ENCODE peak calls at places on chromosomes 5 and 9, in five cellular contexts. One of them, this sample, is unnamed.

GRCh38 chr5:90873033-90873517 is 314.5 kb downstream of the ADGRV1 start:
- DNase-seq in HCT116: no peak
- DNase-seq in stomach: peak
- DNase-seq in tibial nerve: no peak
- DNase-seq in IMR-90: no peak
- DNase-seq in this sample: no peak

GRCh38 chr5:35963381-35963843 is 25.0 kb upstream of the CAPSL start:
- DNase-seq in HCT116: no peak
- DNase-seq in stomach: no peak
- DNase-seq in tibial nerve: no peak
- DNase-seq in IMR-90: peak
- DNase-seq in this sample: no peak

GRCh38 chr9:104118916-104119315 is 24.8 kb downstream of the SMC2 start:
- DNase-seq in HCT116: no peak
- DNase-seq in stomach: no peak
- DNase-seq in tibial nerve: no peak
- DNase-seq in IMR-90: no peak
- DNase-seq in this sample: no peak

GRCh38 chr9:126128494-126129142 is 198.0 kb upstream of the MVB12B start:
- DNase-seq in HCT116: no peak
- DNase-seq in stomach: peak
- DNase-seq in tibial nerve: no peak
- DNase-seq in IMR-90: no peak
- DNase-seq in this sample: no peak

GRCh38 chr5:122996102-122996501 is 40.4 kb downstream of the PPIC start:
- DNase-seq in HCT116: no peak
- DNase-seq in stomach: no peak
- DNase-seq in tibial nerve: no peak
- DNase-seq in IMR-90: no peak
- DNase-seq in this sample: no peak

GRCh38 chr5:163910226-163910625 is 404.8 kb downstream of the MAT2B start:
- DNase-seq in HCT116: no peak
- DNase-seq in stomach: no peak
- DNase-seq in tibial nerve: no peak
- DNase-seq in IMR-90: peak
- DNase-seq in this sample: no peak

GRCh38 chr5:111227805-111228204 is 3.6 kb downstream of the CAMK4 start:
- DNase-seq in HCT116: no peak
- DNase-seq in stomach: no peak
- DNase-seq in tibial nerve: no peak
- DNase-seq in IMR-90: peak
- DNase-seq in this sample: no peak

GRCh38 chr5:90876366-90876765 is 317.8 kb downstream of the ADGRV1 start:
- DNase-seq in HCT116: no peak
- DNase-seq in stomach: no peak
- DNase-seq in tibial nerve: no peak
- DNase-seq in IMR-90: no peak
- DNase-seq in this sample: no peak

GRCh38 chr5:138981131-138981530 is 106.0 kb upstream of the LRRTM2 start:
- DNase-seq in HCT116: no peak
- DNase-seq in stomach: no peak
- DNase-seq in tibial nerve: no peak
- DNase-seq in IMR-90: peak
- DNase-seq in this sample: no peak

GRCh38 chr9:88530051-88530450 is 4.9 kb upstream of the NXNL2 start:
- DNase-seq in HCT116: no peak
- DNase-seq in stomach: no peak
- DNase-seq in tibial nerve: no peak
- DNase-seq in IMR-90: peak
- DNase-seq in this sample: no peak

GRCh38 chr9:120439147-120439546 is 140.8 kb downstream of the CDK5RAP2 start:
- DNase-seq in HCT116: no peak
- DNase-seq in stomach: no peak
- DNase-seq in tibial nerve: no peak
- DNase-seq in IMR-90: peak
- DNase-seq in this sample: no peak

GRCh38 chr5:32029291-32029690 is 144.8 kb downstream of the GOLPH3 start:
- DNase-seq in HCT116: no peak
- DNase-seq in stomach: no peak
- DNase-seq in tibial nerve: no peak
- DNase-seq in IMR-90: peak
- DNase-seq in this sample: no peak

GRCh38 chr9:135980926-135981630 is 19.9 kb upstream of the UBAC1 start:
- DNase-seq in HCT116: no peak
- DNase-seq in stomach: no peak
- DNase-seq in tibial nerve: no peak
- DNase-seq in IMR-90: no peak
- DNase-seq in this sample: no peak

GRCh38 chr5:151648988-151649387 is 37.7 kb downstream of the SPARC start:
- DNase-seq in HCT116: no peak
- DNase-seq in stomach: no peak
- DNase-seq in tibial nerve: no peak
- DNase-seq in IMR-90: no peak
- DNase-seq in this sample: no peak

GRCh38 chr5:170522211-170523128 is 18.6 kb downstream of the KCNIP1 start:
- DNase-seq in HCT116: no peak
- DNase-seq in stomach: no peak
- DNase-seq in tibial nerve: no peak
- DNase-seq in IMR-90: no peak
- DNase-seq in this sample: no peak

GRCh38 chr9:28037968-28038367 is 464.7 kb upstream of the C9orf72 start:
- DNase-seq in HCT116: no peak
- DNase-seq in stomach: no peak
- DNase-seq in tibial nerve: no peak
- DNase-seq in IMR-90: no peak
- DNase-seq in this sample: no peak

GRCh38 chr5:75890546-75890945 is 173.3 kb upstream of the POC5 start:
- DNase-seq in HCT116: no peak
- DNase-seq in stomach: no peak
- DNase-seq in tibial nerve: no peak
- DNase-seq in IMR-90: no peak
- DNase-seq in this sample: no peak

GRCh38 chr5:122942164-122942914 is 94.2 kb downstream of the PPIC start:
- DNase-seq in HCT116: no peak
- DNase-seq in stomach: no peak
- DNase-seq in tibial nerve: no peak
- DNase-seq in IMR-90: peak
- DNase-seq in this sample: no peak

GRCh38 chr5:125874717-125875116 is 548.5 kb upstream of the GRAMD2B start:
- DNase-seq in HCT116: no peak
- DNase-seq in stomach: no peak
- DNase-seq in tibial nerve: no peak
- DNase-seq in IMR-90: no peak
- DNase-seq in this sample: no peak

GRCh38 chr9:112555091-112555643 is 68.5 kb downstream of the KIAA1958 start:
- DNase-seq in HCT116: no peak
- DNase-seq in stomach: no peak
- DNase-seq in tibial nerve: no peak
- DNase-seq in IMR-90: no peak
- DNase-seq in this sample: no peak

GRCh38 chr5:53453898-53454837 is 26.3 kb upstream of the FST start:
- DNase-seq in HCT116: no peak
- DNase-seq in stomach: no peak
- DNase-seq in tibial nerve: no peak
- DNase-seq in IMR-90: no peak
- DNase-seq in this sample: no peak

GRCh38 chr9:134378901-134379338 is 52.7 kb downstream of the RXRA start:
- DNase-seq in HCT116: peak
- DNase-seq in stomach: peak
- DNase-seq in tibial nerve: no peak
- DNase-seq in IMR-90: peak
- DNase-seq in this sample: peak

DNA sequence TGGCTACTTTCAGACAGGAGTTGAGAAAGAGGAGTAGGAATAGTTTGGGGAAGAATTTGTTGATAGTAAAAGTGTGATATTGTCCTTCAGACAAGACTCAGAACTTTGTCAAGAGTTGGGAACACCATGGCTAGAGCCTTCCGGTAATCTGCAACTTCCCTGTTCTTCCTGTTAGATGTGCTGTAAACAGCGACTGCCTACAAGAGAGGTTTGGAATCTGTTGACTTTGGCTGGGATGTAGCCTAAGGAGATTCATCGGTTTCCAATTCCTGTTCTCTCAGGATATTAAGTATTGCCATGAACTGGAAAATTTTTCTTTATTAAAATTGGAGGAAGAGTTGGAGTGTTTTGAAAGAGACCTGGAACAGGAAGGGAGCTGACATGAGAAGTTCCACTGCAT is 43.9 kb downstream of the ARHGAP26 start:
- DNase-seq in HCT116: no peak
- DNase-seq in stomach: no peak
- DNase-seq in tibial nerve: peak
- DNase-seq in IMR-90: no peak
- DNase-seq in this sample: no peak
- H3K27ac ChIP-seq in HCT116: no peak
- H3K27ac ChIP-seq in stomach: no peak
- H3K27ac ChIP-seq in tibial nerve: peak
- H3K27ac ChIP-seq in IMR-90: no peak
- H3K27ac ChIP-seq in this sample: peak

GRCh38 chr5:157961176-157961575 is 102.2 kb upstream of the CLINT1 start:
- DNase-seq in HCT116: no peak
- DNase-seq in stomach: no peak
- DNase-seq in tibial nerve: no peak
- DNase-seq in IMR-90: no peak
- DNase-seq in this sample: no peak
- TF ChIP-seq POLR2A in HCT116: no peak
- TF ChIP-seq POLR2A in stomach: no peak
- TF ChIP-seq POLR2A in tibial nerve: no peak
- TF ChIP-seq POLR2A in IMR-90: no peak
- TF ChIP-seq POLR2A in this sample: no peak

GRCh38 chr9:137786511-137786920 is 91.1 kb upstream of the CACNA1B start:
- DNase-seq in HCT116: no peak
- DNase-seq in stomach: no peak
- DNase-seq in tibial nerve: no peak
- DNase-seq in IMR-90: peak
- DNase-seq in this sample: no peak

GRCh38 chr9:137785704-137786161 is 91.8 kb upstream of the CACNA1B start:
- DNase-seq in HCT116: no peak
- DNase-seq in stomach: peak
- DNase-seq in tibial nerve: no peak
- DNase-seq in IMR-90: peak
- DNase-seq in this sample: no peak

GRCh38 chr9:137788561-137789294 is 88.9 kb upstream of the CACNA1B start:
- DNase-seq in HCT116: no peak
- DNase-seq in stomach: peak
- DNase-seq in tibial nerve: no peak
- DNase-seq in IMR-90: no peak
- DNase-seq in this sample: no peak

GRCh38 chr9:137787786-137788505 is 89.6 kb upstream of the CACNA1B start:
- DNase-seq in HCT116: no peak
- DNase-seq in stomach: no peak
- DNase-seq in tibial nerve: no peak
- DNase-seq in IMR-90: no peak
- DNase-seq in this sample: no peak

DNA sequence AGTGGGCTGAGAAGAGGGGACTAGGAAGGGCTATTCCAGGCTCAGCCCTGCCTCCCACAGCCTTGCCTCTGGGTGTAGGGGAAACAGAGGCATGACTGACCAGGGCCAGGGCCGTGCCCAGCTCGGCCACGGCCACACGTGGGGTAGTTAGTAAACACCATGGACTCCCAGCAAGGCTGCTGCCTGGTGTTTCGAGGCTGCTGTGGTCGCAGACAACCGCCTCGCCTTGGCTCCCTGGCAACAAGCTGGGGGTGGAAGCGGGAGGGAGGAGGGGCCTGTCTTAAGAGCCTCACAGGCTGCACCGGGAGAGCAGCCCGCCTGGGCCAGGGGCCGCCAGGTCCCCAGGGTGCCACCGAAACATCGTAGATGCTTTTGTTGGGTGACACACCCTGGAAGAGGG is 90.2 kb upstream of the CACNA1B start:
- DNase-seq in HCT116: no peak
- DNase-seq in stomach: no peak
- DNase-seq in tibial nerve: no peak
- DNase-seq in IMR-90: no peak
- DNase-seq in this sample: no peak
- H3K27ac ChIP-seq in HCT116: no peak
- H3K27ac ChIP-seq in stomach: no peak
- H3K27ac ChIP-seq in tibial nerve: no peak
- H3K27ac ChIP-seq in IMR-90: no peak
- H3K27ac ChIP-seq in this sample: no peak

DNA sequence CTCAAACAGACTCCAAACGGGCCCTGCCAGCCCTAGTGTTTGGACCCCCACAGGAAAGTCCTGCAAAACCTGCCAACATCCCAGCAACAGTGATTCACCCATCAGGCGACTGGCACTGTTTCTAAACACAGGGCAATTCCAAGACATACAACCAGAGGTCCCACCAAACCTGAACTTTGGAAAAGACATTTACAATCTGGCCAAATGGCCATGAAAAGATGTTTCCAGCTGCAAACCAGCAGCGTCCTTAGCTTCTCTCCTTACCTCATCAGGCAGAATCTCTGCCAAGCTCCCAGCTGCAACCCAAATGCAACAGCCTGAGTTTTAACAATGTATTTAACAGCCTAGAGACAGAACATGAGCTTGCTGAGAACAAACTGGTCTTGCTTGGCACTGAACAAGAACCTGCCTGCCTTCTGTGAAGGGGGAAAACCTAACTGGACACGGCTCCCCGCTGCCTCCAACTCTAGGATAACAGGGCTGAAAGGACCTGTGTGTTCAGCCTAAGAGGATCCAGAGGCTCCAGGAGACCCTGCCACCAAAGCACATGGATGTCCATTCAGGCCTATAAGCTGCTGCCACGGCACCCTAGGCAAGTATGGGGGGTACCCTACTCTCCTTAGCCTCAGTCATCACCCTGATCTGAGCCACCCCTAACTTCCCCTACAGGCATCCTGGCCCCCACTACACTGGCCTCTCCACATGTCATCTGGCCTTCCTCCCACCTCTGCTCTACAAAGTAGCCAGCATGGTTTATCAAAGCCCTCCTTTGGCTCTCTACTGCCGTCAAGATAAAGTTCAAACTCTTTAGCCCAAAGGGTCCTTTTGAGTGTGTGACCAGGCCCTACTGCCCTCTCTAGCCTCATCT is 5.6 kb downstream of the P4HA2 start:
- DNase-seq in HCT116: no peak
- DNase-seq in stomach: no peak
- DNase-seq in tibial nerve: peak
- DNase-seq in IMR-90: peak
- DNase-seq in this sample: no peak
- TF ChIP-seq POLR2A in HCT116: no peak
- TF ChIP-seq POLR2A in stomach: no peak
- TF ChIP-seq POLR2A in tibial nerve: no peak
- TF ChIP-seq POLR2A in IMR-90: no peak
- TF ChIP-seq POLR2A in this sample: no peak